ENCODE peak calls at places on chromosomes 5 and 9, in ten cellular contexts. Y is astrocyte; D is Karpas-422; V is GM23248; P is right cardiac atrium; J is IMR-90; K is pancreas; U is uterus; H is effector memory CD4-positive, alpha-beta T cell; X is gastrocnemius medialis. M is an unnamed sample.
A peak's percentile ranks its signal among the peaks of the same experiment; 100 is the strongest.

GRCh38 chr9:35237303-35237702 is 75.5 kb downstream of the UNC13B start:
- DNase-seq in Y (no peak), D (no peak), V (no peak), P (no peak), J (no peak), K (no peak), U (no peak), H (no peak), X (no peak), M (no peak)

GRCh38 chr9:117249799-117250198 is 165.1 kb downstream of the ASTN2 start:
- DNase-seq in Y (no peak), D (no peak), V (no peak), P (no peak), J (no peak), K (no peak), U (no peak), H (no peak), X (no peak), M (no peak)

GRCh38 chr9:125999504-125999881 is 252.3 kb downstream of the PBX3 start:
- DNase-seq in Y (no peak), D (no peak), V (no peak), P (no peak), J (no peak), K (no peak), U (no peak), H (no peak), X (no peak), M (no peak)

GRCh38 chr5:126912607-126913006 is 117.8 kb downstream of the MARCHF3 start:
- DNase-seq in Y (peak; percentile 31), D (no peak), V (peak; percentile 10), P (no peak), J (peak; percentile 6), K (no peak), U (no peak), H (no peak), X (no peak), M (no peak)

GRCh38 chr9:69379250-69379982 is 54.4 kb downstream of the ENTREP1 start:
- DNase-seq in Y (peak; percentile 63), D (no peak), V (peak; percentile 56), P (peak; percentile 21), J (peak; percentile 51), K (no peak), U (no peak), H (no peak), X (peak; percentile 85), M (no peak)

GRCh38 chr5:67475489-67475888 is 278.9 kb upstream of the CD180 start:
- DNase-seq in Y (no peak), D (no peak), V (peak; percentile 7), P (no peak), J (no peak), K (no peak), U (no peak), H (no peak), X (peak; percentile 62), M (no peak)

GRCh38 chr5:174837919-174838902 is 113.8 kb downstream of the MSX2 start:
- DNase-seq in Y (peak; percentile 86), D (no peak), V (peak; percentile 94), P (no peak), J (peak; percentile 24), K (no peak), U (peak; percentile 61), H (no peak), X (peak; percentile 24), M (no peak)

GRCh38 chr9:123611228-123611627 is 255.2 kb downstream of the CRB2 start:
- DNase-seq in Y (peak; percentile 3), D (no peak), V (peak; percentile 52), P (no peak), J (peak; percentile 22), K (no peak), U (no peak), H (no peak), X (no peak), M (no peak)

GRCh38 chr5:10393491-10393890 is 40.0 kb downstream of the MARCHF6 start:
- DNase-seq in Y (peak; percentile 49), D (no peak), V (peak; percentile 77), P (no peak), J (peak; percentile 60), K (no peak), U (no peak), H (no peak), X (no peak), M (no peak)

GRCh38 chr9:116141864-116142561 is 11.6 kb upstream of the PAPPA start:
- DNase-seq in Y (peak; percentile 63), D (no peak), V (peak; percentile 34), P (peak; percentile 35), J (no peak), K (no peak), U (no peak), H (no peak), X (no peak), M (no peak)

GRCh38 chr9:116288658-116289057 is 135.1 kb downstream of the PAPPA start:
- DNase-seq in Y (peak; percentile 98), D (no peak), V (peak; percentile 99), P (peak; percentile 13), J (peak; percentile 98), K (no peak), U (no peak), H (no peak), X (no peak), M (peak; percentile 90)

GRCh38 chr5:131068893-131069643 is 96.0 kb downstream of the HINT1 start:
- DNase-seq in Y (no peak), D (peak; percentile 44), V (peak; percentile 3), P (no peak), J (no peak), K (no peak), U (no peak), H (peak; percentile 34), X (no peak), M (no peak)

GRCh38 chr5:159094745-159095144 is 5.0 kb downstream of the EBF1 start:
- DNase-seq in Y (peak; percentile 66), D (peak; percentile 98), V (peak; percentile 93), P (peak; percentile 89), J (peak; percentile 69), K (no peak), U (peak; percentile 89), H (no peak), X (peak; percentile 61), M (no peak)

GRCh38 chr9:113564804-113565237 is 101.3 kb downstream of the RGS3 start:
- DNase-seq in Y (peak; percentile 59), D (no peak), V (peak; percentile 93), P (peak; percentile 82), J (peak; percentile 61), K (peak; percentile 85), U (no peak), H (no peak), X (no peak), M (no peak)

GRCh38 chr5:7493622-7494021 is 97.7 kb downstream of the ADCY2 start:
- DNase-seq in Y (no peak), D (no peak), V (no peak), P (no peak), J (no peak), K (no peak), U (no peak), H (no peak), X (no peak), M (no peak)

GRCh38 chr9:10678790-10679189 is 66.0 kb upstream of the PTPRD start:
- DNase-seq in Y (peak; percentile 25), D (no peak), V (no peak), P (no peak), J (peak; percentile 4), K (no peak), U (no peak), H (no peak), X (no peak), M (no peak)
- H3K9me3 ChIP-seq in Y (no peaks in the 10 kb centered on the region), D (peaks cover 13% of the 10 kb centered on the region), V (no peaks in the 10 kb centered on the region), P (no peaks in the 10 kb centered on the region), J (peaks cover 9% of the 10 kb centered on the region), K (no peaks in the 10 kb centered on the region), U (no peaks in the 10 kb centered on the region), H (no peaks in the 10 kb centered on the region), X (no peaks in the 10 kb centered on the region), M (peaks cover 22% of the 10 kb centered on the region)

GRCh38 chr9:70415476-70415875 is 1.0 kb upstream of the KLF9 start:
- DNase-seq in Y (no peak), D (no peak), V (no peak), P (no peak), J (no peak), K (no peak), U (no peak), H (no peak), X (no peak), M (no peak)
- H3K27me3 ChIP-seq in Y (no peaks in the 10 kb centered on the region), D (no peaks in the 10 kb centered on the region), V (no peaks in the 10 kb centered on the region), P (no peaks in the 10 kb centered on the region), J (no peaks in the 10 kb centered on the region), K (no peaks in the 10 kb centered on the region), U (no peaks in the 10 kb centered on the region), H (no peaks in the 10 kb centered on the region), X (no peaks in the 10 kb centered on the region), M (no peaks in the 10 kb centered on the region)

GRCh38 chr5:165139730-165140129 is 1634.3 kb downstream of the MAT2B start:
- DNase-seq in Y (no peak), D (no peak), V (no peak), P (no peak), J (no peak), K (no peak), U (no peak), H (no peak), X (no peak), M (no peak)

GRCh38 chr5:165149439-165149838 is 1644.0 kb downstream of the MAT2B start:
- DNase-seq in Y (no peak), D (no peak), V (no peak), P (no peak), J (no peak), K (no peak), U (no peak), H (no peak), X (no peak), M (no peak)

GRCh38 chr5:165139262-165139661 is 1633.8 kb downstream of the MAT2B start:
- DNase-seq in Y (no peak), D (no peak), V (no peak), P (no peak), J (no peak), K (no peak), U (no peak), H (no peak), X (no peak), M (no peak)

GRCh38 chr5:165138261-165138660 is 1632.8 kb downstream of the MAT2B start:
- DNase-seq in Y (peak; percentile 75), D (no peak), V (no peak), P (no peak), J (no peak), K (no peak), U (no peak), H (no peak), X (no peak), M (no peak)

GRCh38 chr5:165143727-165144210 is 1638.3 kb downstream of the MAT2B start:
- DNase-seq in Y (no peak), D (no peak), V (no peak), P (no peak), J (no peak), K (no peak), U (no peak), H (no peak), X (no peak), M (no peak)
- H3K4me3 ChIP-seq in Y (no peak overlapping the region), D (no peak overlapping the region), V (no peak overlapping the region), P (no peak overlapping the region), J (no peak overlapping the region), K (no peak overlapping the region), U (no peak overlapping the region), H (no peak overlapping the region), X (no peak overlapping the region), M (no peak overlapping the region)

DNA sequence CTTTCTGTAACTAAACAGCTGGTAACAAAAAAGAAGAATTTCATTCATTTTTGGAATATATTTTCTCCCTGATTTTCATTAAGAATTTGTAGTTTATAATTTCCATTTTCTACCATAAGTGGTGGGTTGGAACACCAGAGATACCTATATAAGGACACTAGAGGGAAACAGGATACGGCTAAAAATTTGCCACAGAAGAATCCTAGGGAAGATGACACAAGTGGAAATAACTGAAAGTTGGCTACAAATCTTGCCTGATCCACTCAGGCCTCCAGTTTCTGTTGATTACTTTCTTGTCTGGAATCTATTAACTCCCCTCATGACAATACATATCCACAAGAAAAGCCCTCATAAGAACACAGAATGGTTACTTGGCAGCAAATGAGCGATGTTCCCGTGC is 46.8 kb downstream of the FREM1 start:
- DNase-seq in Y (no peak), D (no peak), V (peak; percentile 43), P (no peak), J (no peak), K (no peak), U (no peak), H (no peak), X (no peak), M (no peak)
- H3K9me3 ChIP-seq in Y (no peaks in the 10 kb centered on the region), D (no peaks in the 10 kb centered on the region), V (no peaks in the 10 kb centered on the region), P (no peaks in the 10 kb centered on the region), J (no peaks in the 10 kb centered on the region), K (no peaks in the 10 kb centered on the region), U (no peaks in the 10 kb centered on the region), H (no peaks in the 10 kb centered on the region), X (no peaks in the 10 kb centered on the region), M (no peaks in the 10 kb centered on the region)